ENCODE peak calls at places on chromosomes 7 and 10, in nine cellular contexts. V is RWPE1; K is stimulated activated CD4-positive, alpha-beta T cell treated with anti-CD3 and anti-CD28 coated beads, Interleukin-1b, Interleukin-23, amount 100 ng/mL, for 48 hours; G is PC-9; X is activated effector memory CD4-positive, alpha-beta T cell treated with Interleukin-2 at 50 U/mL for 16 hours; Q is Ammon's horn; F is natural killer cell treated with Interleukin-12 subunit alpha and Interleukin-12 subunit beta and Interleukin-15 and Interleukin-18, amount 100 ng/mL, for 72 hours; B is left cardiac atrium; Y is HCT116. R is an unnamed sample.

GRCh38 chr10:17787087-17787942 is 21.8 kb upstream of the MRC1 start:
- DNase-seq in Q (no peak), Y (peak), V (peak), F (no peak), G (peak), K (no peak), B (no peak), X (no peak), R (no peak)

GRCh38 chr7:55533729-55534080 is 38.6 kb downstream of the VOPP1 start:
- DNase-seq in Y (no peak), V (no peak), B (no peak), K (no peak), F (no peak), G (no peak), X (no peak), Q (no peak), R (no peak)

GRCh38 chr10:69956833-69957230 is 95.8 kb upstream of the MACROH2A2 start:
- DNase-seq in K (no peak), F (peak), V (no peak), X (no peak), G (no peak), Y (no peak), B (no peak), Q (no peak), R (no peak)

GRCh38 chr10:60732240-60733188 is 45.8 kb upstream of the CDK1 start:
- DNase-seq in X (peak), B (peak), V (peak), Y (no peak), G (peak), F (no peak), K (no peak), Q (no peak), R (peak)

GRCh38 chr10:72061491-72061890 is 26.9 kb downstream of the SPOCK2 start:
- DNase-seq in G (no peak), Q (no peak), V (no peak), Y (no peak), X (no peak), F (no peak), K (no peak), B (no peak), R (no peak)

GRCh38 chr7:105691692-105692564 is 110.6 kb upstream of the EFCAB10 start:
- DNase-seq in X (peak), K (peak), F (peak), Q (peak), V (peak), B (peak), G (peak), Y (no peak), R (no peak)

GRCh38 chr10:73894245-73894971 is 16.5 kb upstream of the PLAU start:
- DNase-seq in Y (no peak), V (no peak), X (no peak), B (no peak), K (peak), G (peak), Q (no peak), F (peak), R (peak)

GRCh38 chr10:14653271-14654161 is 121.2 kb downstream of the FAM107B start:
- DNase-seq in Y (no peak), G (peak), F (no peak), K (no peak), B (no peak), Q (peak), X (no peak), V (peak), R (no peak)

GRCh38 chr10:124014416-124015154 is 78.8 kb downstream of the CHST15 start:
- DNase-seq in B (no peak), V (no peak), X (no peak), K (no peak), G (no peak), Q (no peak), F (no peak), Y (no peak), R (no peak)

GRCh38 chr10:35492387-35493195 is 112.5 kb upstream of the GJD4 start:
- DNase-seq in K (no peak), F (no peak), Y (no peak), Q (no peak), V (peak), G (peak), X (no peak), B (no peak), R (no peak)

GRCh38 chr7:30980751-30981150 is 17.0 kb downstream of the GHRHR start:
- DNase-seq in B (no peak), G (no peak), Q (no peak), V (no peak), F (no peak), Y (no peak), X (no peak), K (no peak), R (no peak)

GRCh38 chr10:53477313-53477675 is 704.7 kb upstream of the MBL2 start:
- DNase-seq in G (no peak), F (no peak), Y (no peak), K (no peak), B (no peak), V (no peak), X (no peak), Q (no peak), R (no peak)

GRCh38 chr10:47299989-47300931 is at the start of gene GDF10:
- DNase-seq in V (no peak), Y (no peak), F (no peak), K (peak), X (no peak), G (no peak), Q (no peak), B (no peak), R (peak)

R was measured in activated T-cell treated with anti-CD3 and anti-CD28 coated beads, Interleukin-2, amount 50 U/mL, for 72 hours.